ENCODE peak calls at places on chromosomes 13 and 19, in nine cellular contexts. One of them, this sample, is unnamed.

GRCh38 chr13:48993150-48993549 is 17.4 kb downstream of the FNDC3A start:
- DNase-seq in A549: no peak
- DNase-seq in lower leg skin: no peak
- DNase-seq in testis: no peak
- DNase-seq in spleen: no peak
- DNase-seq in transverse colon: no peak
- DNase-seq in IMR-90: no peak
- DNase-seq in breast epithelium: no peak
- DNase-seq in thyroid gland: no peak
- DNase-seq in this sample: no peak

GRCh38 chr19:57688011-57688763 is 6.4 kb downstream of the ZNF551 start:
- DNase-seq in thyroid gland: no peak
- DNase-seq in spleen: no peak
- DNase-seq in IMR-90: no peak
- DNase-seq in transverse colon: no peak
- DNase-seq in breast epithelium: no peak
- DNase-seq in A549: no peak
- DNase-seq in lower leg skin: no peak
- DNase-seq in testis: no peak
- DNase-seq in this sample: no peak

GRCh38 chr13:44140146-44140545 is 233.5 kb upstream of the SERP2 start:
- DNase-seq in A549: no peak
- DNase-seq in thyroid gland: no peak
- DNase-seq in transverse colon: peak
- DNase-seq in spleen: no peak
- DNase-seq in IMR-90: no peak
- DNase-seq in breast epithelium: no peak
- DNase-seq in testis: no peak
- DNase-seq in lower leg skin: no peak
- DNase-seq in this sample: no peak

GRCh38 chr13:93522486-93522885 is 295.9 kb downstream of the GPC6 start:
- DNase-seq in testis: no peak
- DNase-seq in thyroid gland: no peak
- DNase-seq in IMR-90: peak
- DNase-seq in transverse colon: no peak
- DNase-seq in lower leg skin: no peak
- DNase-seq in spleen: no peak
- DNase-seq in breast epithelium: no peak
- DNase-seq in A549: no peak
- DNase-seq in this sample: no peak

GRCh38 chr13:97301382-97302095 is 79.4 kb downstream of the MBNL2 start:
- DNase-seq in thyroid gland: no peak
- DNase-seq in testis: no peak
- DNase-seq in IMR-90: no peak
- DNase-seq in transverse colon: no peak
- DNase-seq in A549: no peak
- DNase-seq in breast epithelium: no peak
- DNase-seq in lower leg skin: no peak
- DNase-seq in spleen: no peak
- DNase-seq in this sample: peak

GRCh38 chr13:27981006-27981708 is 7.3 kb downstream of the URAD start:
- DNase-seq in thyroid gland: no peak
- DNase-seq in A549: no peak
- DNase-seq in IMR-90: no peak
- DNase-seq in lower leg skin: peak
- DNase-seq in spleen: no peak
- DNase-seq in transverse colon: peak
- DNase-seq in testis: no peak
- DNase-seq in breast epithelium: no peak
- DNase-seq in this sample: no peak

GRCh38 chr13:24005711-24006281 is 108.5 kb upstream of the C1QTNF9B start:
- DNase-seq in testis: no peak
- DNase-seq in IMR-90: no peak
- DNase-seq in lower leg skin: no peak
- DNase-seq in transverse colon: no peak
- DNase-seq in A549: no peak
- DNase-seq in spleen: no peak
- DNase-seq in thyroid gland: no peak
- DNase-seq in breast epithelium: no peak
- DNase-seq in this sample: no peak

GRCh38 chr19:13764821-13765394 is 586 bp downstream of the MRI1 start:
- DNase-seq in spleen: peak
- DNase-seq in testis: no peak
- DNase-seq in lower leg skin: peak
- DNase-seq in A549: no peak
- DNase-seq in IMR-90: no peak
- DNase-seq in thyroid gland: peak
- DNase-seq in transverse colon: peak
- DNase-seq in breast epithelium: no peak
- DNase-seq in this sample: no peak

GRCh38 chr13:94710081-94710809 is 2.1 kb downstream of the SOX21 start:
- DNase-seq in testis: no peak
- DNase-seq in thyroid gland: no peak
- DNase-seq in transverse colon: no peak
- DNase-seq in breast epithelium: no peak
- DNase-seq in spleen: no peak
- DNase-seq in A549: no peak
- DNase-seq in IMR-90: no peak
- DNase-seq in lower leg skin: no peak
- DNase-seq in this sample: peak

GRCh38 chr19:49635530-49636229 is 4.3 kb downstream of the RRAS start:
- DNase-seq in testis: no peak
- DNase-seq in A549: peak
- DNase-seq in breast epithelium: no peak
- DNase-seq in lower leg skin: no peak
- DNase-seq in IMR-90: peak
- DNase-seq in thyroid gland: peak
- DNase-seq in spleen: no peak
- DNase-seq in transverse colon: no peak
- DNase-seq in this sample: no peak

GRCh38 chr19:34232566-34233481 is 21.5 kb upstream of the GARRE1 start:
- DNase-seq in testis: peak
- DNase-seq in IMR-90: peak
- DNase-seq in spleen: no peak
- DNase-seq in transverse colon: no peak
- DNase-seq in A549: peak
- DNase-seq in thyroid gland: peak
- DNase-seq in breast epithelium: no peak
- DNase-seq in lower leg skin: peak
- DNase-seq in this sample: peak

GRCh38 chr13:95677564-95678386 is 836 bp downstream of the DNAJC3 start:
- DNase-seq in spleen: no peak
- DNase-seq in thyroid gland: peak
- DNase-seq in A549: peak
- DNase-seq in transverse colon: peak
- DNase-seq in lower leg skin: peak
- DNase-seq in IMR-90: peak
- DNase-seq in testis: no peak
- DNase-seq in breast epithelium: no peak
- DNase-seq in this sample: peak

GRCh38 chr19:2479556-2480194 is 3.7 kb downstream of the GADD45B start:
- DNase-seq in transverse colon: no peak
- DNase-seq in testis: no peak
- DNase-seq in spleen: no peak
- DNase-seq in lower leg skin: peak
- DNase-seq in A549: no peak
- DNase-seq in thyroid gland: no peak
- DNase-seq in breast epithelium: no peak
- DNase-seq in IMR-90: no peak
- DNase-seq in this sample: no peak

GRCh38 chr19:2478324-2478755 is 2.4 kb downstream of the GADD45B start:
- DNase-seq in IMR-90: peak
- DNase-seq in testis: peak
- DNase-seq in thyroid gland: peak
- DNase-seq in breast epithelium: peak
- DNase-seq in lower leg skin: peak
- DNase-seq in A549: peak
- DNase-seq in spleen: peak
- DNase-seq in transverse colon: peak
- DNase-seq in this sample: peak

GRCh38 chr19:2477141-2477710 is 1.3 kb downstream of the GADD45B start:
- DNase-seq in lower leg skin: peak
- DNase-seq in transverse colon: peak
- DNase-seq in testis: no peak
- DNase-seq in A549: no peak
- DNase-seq in thyroid gland: peak
- DNase-seq in spleen: peak
- DNase-seq in IMR-90: peak
- DNase-seq in breast epithelium: peak
- DNase-seq in this sample: no peak

GRCh38 chr19:2477732-2478191 is 1.8 kb downstream of the GADD45B start:
- DNase-seq in thyroid gland: peak
- DNase-seq in A549: peak
- DNase-seq in lower leg skin: no peak
- DNase-seq in breast epithelium: no peak
- DNase-seq in testis: peak
- DNase-seq in spleen: peak
- DNase-seq in IMR-90: peak
- DNase-seq in transverse colon: peak
- DNase-seq in this sample: peak

GRCh38 chr19:2478756-2479555 is 3.0 kb downstream of the GADD45B start:
- DNase-seq in testis: peak
- DNase-seq in spleen: peak
- DNase-seq in lower leg skin: peak
- DNase-seq in IMR-90: peak
- DNase-seq in thyroid gland: peak
- DNase-seq in transverse colon: peak
- DNase-seq in A549: peak
- DNase-seq in breast epithelium: peak
- DNase-seq in this sample: peak
- TF ChIP-seq POLR2A in testis: no peak
- TF ChIP-seq POLR2A in spleen: no peak
- TF ChIP-seq POLR2A in lower leg skin: no peak
- TF ChIP-seq POLR2A in IMR-90: peak
- TF ChIP-seq POLR2A in thyroid gland: peak
- TF ChIP-seq POLR2A in transverse colon: peak
- TF ChIP-seq POLR2A in A549: no peak
- TF ChIP-seq POLR2A in breast epithelium: no peak
- TF ChIP-seq POLR2A in this sample: no peak

GRCh38 chr13:51583875-51584730 is at the start of gene WDFY2:
- DNase-seq in breast epithelium: peak
- DNase-seq in IMR-90: peak
- DNase-seq in lower leg skin: peak
- DNase-seq in testis: peak
- DNase-seq in thyroid gland: peak
- DNase-seq in spleen: peak
- DNase-seq in transverse colon: peak
- DNase-seq in A549: peak
- DNase-seq in this sample: peak

GRCh38 chr13:51581148-51581820 is 3.0 kb upstream of the WDFY2 start:
- DNase-seq in IMR-90: no peak
- DNase-seq in A549: no peak
- DNase-seq in testis: no peak
- DNase-seq in transverse colon: no peak
- DNase-seq in lower leg skin: peak
- DNase-seq in breast epithelium: no peak
- DNase-seq in spleen: no peak
- DNase-seq in thyroid gland: no peak
- DNase-seq in this sample: no peak

GRCh38 chr13:51584731-51585191 is 499 bp downstream of the WDFY2 start:
- DNase-seq in breast epithelium: peak
- DNase-seq in spleen: no peak
- DNase-seq in IMR-90: peak
- DNase-seq in lower leg skin: no peak
- DNase-seq in thyroid gland: peak
- DNase-seq in testis: peak
- DNase-seq in transverse colon: peak
- DNase-seq in A549: peak
- DNase-seq in this sample: no peak

GRCh38 chr13:51585234-51585672 is 991 bp downstream of the WDFY2 start:
- DNase-seq in testis: peak
- DNase-seq in thyroid gland: no peak
- DNase-seq in transverse colon: no peak
- DNase-seq in spleen: no peak
- DNase-seq in lower leg skin: no peak
- DNase-seq in A549: no peak
- DNase-seq in IMR-90: peak
- DNase-seq in breast epithelium: no peak
- DNase-seq in this sample: peak

GRCh38 chr13:51583469-51583874 is 790 bp upstream of the WDFY2 start:
- DNase-seq in breast epithelium: no peak
- DNase-seq in spleen: no peak
- DNase-seq in IMR-90: no peak
- DNase-seq in A549: no peak
- DNase-seq in testis: no peak
- DNase-seq in lower leg skin: no peak
- DNase-seq in thyroid gland: no peak
- DNase-seq in transverse colon: no peak
- DNase-seq in this sample: no peak
- TF ChIP-seq POLR2A in breast epithelium: no peak
- TF ChIP-seq POLR2A in spleen: no peak
- TF ChIP-seq POLR2A in IMR-90: no peak
- TF ChIP-seq POLR2A in A549: no peak
- TF ChIP-seq POLR2A in testis: no peak
- TF ChIP-seq POLR2A in lower leg skin: no peak
- TF ChIP-seq POLR2A in thyroid gland: no peak
- TF ChIP-seq POLR2A in transverse colon: no peak
- TF ChIP-seq POLR2A in this sample: no peak

GRCh38 chr19:41297628-41298326 is 12.2 kb upstream of the CCDC97 start:
- DNase-seq in A549: no peak
- DNase-seq in transverse colon: peak
- DNase-seq in IMR-90: no peak
- DNase-seq in spleen: peak
- DNase-seq in breast epithelium: no peak
- DNase-seq in lower leg skin: no peak
- DNase-seq in testis: no peak
- DNase-seq in thyroid gland: no peak
- DNase-seq in this sample: no peak
- TF ChIP-seq POLR2A in A549: no peak
- TF ChIP-seq POLR2A in transverse colon: no peak
- TF ChIP-seq POLR2A in IMR-90: no peak
- TF ChIP-seq POLR2A in spleen: no peak
- TF ChIP-seq POLR2A in breast epithelium: no peak
- TF ChIP-seq POLR2A in lower leg skin: no peak
- TF ChIP-seq POLR2A in testis: no peak
- TF ChIP-seq POLR2A in thyroid gland: no peak
- TF ChIP-seq POLR2A in this sample: no peak

DNA sequence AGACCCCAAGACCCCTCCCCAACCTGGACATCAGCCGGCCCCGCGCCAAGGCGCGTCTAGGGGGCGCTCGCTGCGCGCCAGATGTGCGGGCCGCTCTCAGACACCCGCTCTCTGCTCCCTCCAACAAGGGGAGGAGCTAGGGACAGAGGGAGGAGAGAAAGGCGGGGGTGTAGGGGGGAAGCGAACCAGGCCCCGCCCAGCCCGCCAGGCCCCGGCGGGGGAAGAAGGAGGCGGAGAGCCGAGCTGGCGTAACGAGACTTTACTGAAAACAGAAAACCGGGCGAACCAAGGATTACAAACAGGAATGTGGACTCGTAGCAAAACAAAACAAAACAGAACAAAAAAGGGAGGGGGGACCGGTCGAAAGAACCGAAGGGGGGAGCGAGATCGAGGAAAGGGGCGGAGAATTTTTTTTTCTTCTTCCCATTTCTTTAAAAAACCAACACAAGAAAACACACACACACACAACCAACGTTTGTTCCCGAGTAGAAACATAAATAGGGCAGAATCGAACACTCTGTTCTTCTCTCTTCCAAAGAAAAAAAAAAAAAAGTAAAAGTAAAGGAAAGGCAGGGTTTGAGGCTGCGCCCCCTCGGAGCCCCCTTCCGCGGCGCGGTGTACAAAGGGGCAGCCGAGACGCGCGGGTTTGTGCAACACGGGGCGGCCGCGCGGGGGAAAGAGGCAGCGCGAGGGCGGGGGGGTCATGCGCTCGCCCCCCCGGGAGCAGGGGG is 1.7 kb downstream of the JUND start:
- DNase-seq in spleen: peak
- DNase-seq in breast epithelium: peak
- DNase-seq in A549: peak
- DNase-seq in transverse colon: peak
- DNase-seq in testis: peak
- DNase-seq in thyroid gland: peak
- DNase-seq in lower leg skin: peak
- DNase-seq in IMR-90: peak
- DNase-seq in this sample: peak
- TF ChIP-seq POLR2A in spleen: peak
- TF ChIP-seq POLR2A in breast epithelium: peak
- TF ChIP-seq POLR2A in A549: no peak
- TF ChIP-seq POLR2A in transverse colon: peak
- TF ChIP-seq POLR2A in testis: peak
- TF ChIP-seq POLR2A in thyroid gland: peak
- TF ChIP-seq POLR2A in lower leg skin: peak
- TF ChIP-seq POLR2A in IMR-90: peak
- TF ChIP-seq POLR2A in this sample: peak

This sample was measured in endothelial cell of umbilical vein.